ENCODE peak calls at places on chromosomes 12 and 14, in five cellular contexts. N is ovary, U is tibial nerve, V is A549, Q is K562. H is an unnamed sample.
A peak's percentile ranks its signal among the peaks of the same experiment; 100 is the strongest.

GRCh38 chr12:88247241-88247643 is 105.1 kb downstream of the TMTC3 start:
- DNase-seq in V (peak; percentile 10), N (no peak), U (no peak), Q (peak; percentile 5), H (no peak)

GRCh38 chr12:116765271-116765670 is 27.2 kb downstream of the RNFT2 start:
- DNase-seq in Q (no peak), V (no peak), U (no peak), N (no peak), H (no peak)

GRCh38 chr12:114045333-114045732 is 79.2 kb upstream of the RBM19 start:
- DNase-seq in Q (no peak), N (no peak), V (no peak), U (no peak), H (no peak)

GRCh38 chr12:82097877-82098276 is 260.3 kb downstream of the CCDC59 start:
- DNase-seq in N (no peak), Q (no peak), V (no peak), U (no peak), H (no peak)

GRCh38 chr14:90419200-90419599 is 22.4 kb downstream of the CALM1 start:
- DNase-seq in V (peak; percentile 35), Q (no peak), N (peak; percentile 88), U (peak; percentile 64), H (peak; percentile 60)

GRCh38 chr12:121811434-121812319 is 7.9 kb downstream of the SETD1B start:
- DNase-seq in U (peak; percentile 70), N (peak; percentile 87), Q (peak; percentile 85), V (peak; percentile 70), H (peak; percentile 77)

GRCh38 chr14:59394268-59394667 is 70.9 kb downstream of the GPR135 start:
- DNase-seq in N (no peak), U (no peak), V (no peak), Q (no peak), H (no peak)

GRCh38 chr12:49647827-49648721 is 24.7 kb downstream of the PRPF40B start:
- DNase-seq in Q (no peak), V (no peak), U (no peak), N (no peak), H (no peak)

GRCh38 chr12:132726386-132726785 is 15.7 kb downstream of the PGAM5 start:
- DNase-seq in V (no peak), U (no peak), Q (no peak), N (no peak), H (no peak)

GRCh38 chr12:58703911-58704310 is 216.4 kb downstream of the LRIG3 start:
- DNase-seq in U (no peak), Q (no peak), N (no peak), V (no peak), H (no peak)

GRCh38 chr12:91687052-91688017 is 458.3 kb downstream of the BTG1 start:
- DNase-seq in Q (no peak), U (no peak), V (no peak), N (no peak), H (no peak)

GRCh38 chr14:51750542-51750941 is 98.8 kb downstream of the FRMD6 start:
- DNase-seq in U (no peak), Q (no peak), V (no peak), N (no peak), H (no peak)

GRCh38 chr12:98847242-98847641 is 202.2 kb downstream of the APAF1 start:
- DNase-seq in Q (no peak), V (no peak), U (no peak), N (no peak), H (no peak)

GRCh38 chr12:89507015-89507824 is 17.4 kb downstream of the GALNT4 start:
- DNase-seq in V (peak; percentile 29), Q (no peak), U (no peak), N (no peak), H (peak; percentile 48)

GRCh38 chr12:20403230-20403629 is 34.9 kb downstream of the PDE3A start:
- DNase-seq in Q (no peak), V (no peak), N (no peak), U (no peak), H (no peak)
- TF ChIP-seq EP300 in Q (no peak), V (no peak), N (no peak), U (no peak), H (no peak)

GRCh38 chr14:101476931-101477553 is 84.3 kb upstream of the DIO3 start:
- DNase-seq in V (peak; percentile 88), N (no peak), Q (no peak), U (no peak), H (peak; percentile 73)

GRCh38 chr14:101476258-101476930 is 84.9 kb upstream of the DIO3 start:
- DNase-seq in Q (no peak), U (no peak), V (peak; percentile 62), N (no peak), H (peak; percentile 51)

GRCh38 chr14:101473795-101474562 is 87.3 kb upstream of the DIO3 start:
- DNase-seq in V (no peak), Q (no peak), U (no peak), N (no peak), H (no peak)

GRCh38 chr14:101474563-101475467 is 86.5 kb upstream of the DIO3 start:
- DNase-seq in U (no peak), N (peak; percentile 55), Q (no peak), V (no peak), H (no peak)

GRCh38 chr14:101475468-101476257 is 85.6 kb upstream of the DIO3 start:
- DNase-seq in V (peak; percentile 72), U (peak; percentile 57), N (peak; percentile 75), Q (no peak), H (no peak)
- H3K27ac ChIP-seq in V (peak overlapping the region; percentile 97), U (peak overlapping the region; percentile 72), N (peak overlapping the region; percentile 97), Q (no peak overlapping the region), H (no peak overlapping the region)

DNA sequence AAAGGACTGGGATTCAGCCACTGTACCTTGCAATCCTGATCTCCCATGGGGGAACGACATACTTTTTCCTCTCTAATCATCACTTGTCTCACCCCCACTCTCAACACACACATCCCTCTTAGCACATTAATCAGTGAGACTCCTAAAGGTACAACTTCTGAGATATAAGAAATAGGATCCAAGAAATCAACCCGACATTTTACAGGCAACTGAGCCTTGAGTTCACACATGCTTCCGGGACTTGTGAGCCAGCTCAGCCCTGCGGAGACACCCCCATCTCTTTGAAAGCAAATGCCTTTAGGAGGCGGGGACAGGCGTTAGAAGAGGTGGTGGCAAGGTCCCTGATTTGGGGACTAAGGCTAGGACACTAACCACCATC is 1.3 kb downstream of the MAP3K9 start:
- DNase-seq in Q (no peak), N (no peak), V (peak; percentile 68), U (no peak), H (peak; percentile 65)
- TF ChIP-seq POLR2A in Q (no peak), N (no peak), V (no peak), U (no peak), H (peak; percentile 10)

GRCh38 chr12:3333991-3334391 is 157.0 kb upstream of the PRMT8 start:
- DNase-seq in U (no peak), V (no peak), Q (no peak), N (no peak), H (no peak)
- TF ChIP-seq EP300 in U (no peak), V (no peak), Q (no peak), N (no peak), H (no peak)

GRCh38 chr14:22112004-22112403 is 438.4 kb upstream of the OR4E1 start:
- DNase-seq in V (no peak), N (no peak), U (no peak), Q (peak; percentile 9), H (no peak)
- H3K27ac ChIP-seq in V (no peak overlapping the region), N (no peak overlapping the region), U (no peak overlapping the region), Q (no peak overlapping the region), H (no peak overlapping the region)

GRCh38 chr14:23322568-23323517 is 1.6 kb downstream of the PABPN1 start:
- DNase-seq in U (no peak), Q (no peak), V (no peak), N (no peak), H (no peak)

GRCh38 chr14:23319746-23320583 is 1.3 kb upstream of the PABPN1 start:
- DNase-seq in Q (no peak), N (no peak), V (no peak), U (no peak), H (no peak)

GRCh38 chr14:23323838-23324454 is 2.7 kb downstream of the PABPN1 start:
- DNase-seq in U (no peak), N (no peak), Q (no peak), V (no peak), H (no peak)

GRCh38 chr14:23321572-23322547 is 603 bp downstream of the PABPN1 start:
- DNase-seq in U (peak; percentile 23), Q (peak; percentile 69), N (no peak), V (peak; percentile 41), H (peak; percentile 58)

DNA sequence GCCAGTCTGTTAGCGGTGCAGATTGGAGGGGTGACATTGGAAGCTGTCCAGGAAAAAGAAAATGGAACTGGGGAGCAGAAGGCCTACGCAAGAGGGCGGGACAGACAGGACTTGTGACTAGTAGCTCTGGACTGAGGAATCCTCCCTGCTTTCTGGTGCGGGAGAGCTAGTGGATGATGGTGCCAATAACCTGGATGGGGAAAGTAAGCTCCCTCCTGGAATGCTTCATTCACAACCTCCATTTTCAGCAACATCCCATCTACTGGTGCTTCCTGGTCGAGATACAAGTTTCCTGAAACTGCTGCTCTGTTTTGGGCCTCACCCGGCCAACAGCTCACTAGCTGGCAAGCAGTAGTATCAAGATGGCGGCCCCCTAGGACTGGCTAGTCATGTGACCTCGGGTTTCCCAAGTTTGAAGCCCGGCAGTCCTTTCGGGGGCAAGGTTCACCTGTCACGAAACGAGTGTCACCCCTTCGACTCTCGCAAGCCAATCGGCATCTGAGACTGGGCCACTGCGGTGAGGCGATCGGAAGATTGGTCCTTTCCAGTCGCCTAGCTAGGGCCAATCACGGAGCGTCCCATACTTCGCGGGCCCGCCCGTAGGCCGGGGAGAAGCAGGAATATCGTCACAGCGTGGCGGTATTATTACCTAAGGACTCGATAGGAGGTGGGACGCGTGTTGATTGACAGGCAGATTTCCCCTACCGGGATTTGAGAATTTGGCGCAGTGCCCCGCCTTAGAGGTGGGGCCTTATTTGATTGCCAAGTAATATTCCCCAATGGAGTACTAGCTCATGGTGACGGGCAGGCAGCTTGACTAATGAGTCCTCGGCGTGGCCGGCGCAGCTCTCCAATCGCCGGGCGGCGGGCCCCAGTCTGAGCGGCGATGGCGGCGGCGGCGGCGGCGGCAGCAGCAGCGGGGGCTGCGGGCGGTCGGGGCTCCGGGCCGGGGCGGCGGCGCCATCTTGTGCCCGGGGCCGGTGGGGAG is at the start of gene PABPN1:
- DNase-seq in Q (peak; percentile 97), V (peak; percentile 98), N (peak; percentile 99), U (peak; percentile 99), H (peak; percentile 100)
- TF ChIP-seq POLR2A in Q (peak; percentile 88), V (no peak), N (peak; percentile 70), U (peak; percentile 60), H (peak; percentile 55)

GRCh38 chr14:100429537-100429936 is 106.4 kb downstream of the SLC25A47 start:
- DNase-seq in V (no peak), U (no peak), N (no peak), Q (no peak), H (no peak)

GRCh38 chr14:100430571-100430970 is 107.4 kb downstream of the SLC25A47 start:
- DNase-seq in U (no peak), V (no peak), N (no peak), Q (no peak), H (no peak)

GRCh38 chr14:100427166-100427565 is 104.0 kb downstream of the SLC25A47 start:
- DNase-seq in N (no peak), V (no peak), Q (no peak), U (no peak), H (no peak)

GRCh38 chr14:100426331-100426730 is 103.2 kb downstream of the SLC25A47 start:
- DNase-seq in V (no peak), Q (no peak), U (no peak), N (no peak), H (no peak)

DNA sequence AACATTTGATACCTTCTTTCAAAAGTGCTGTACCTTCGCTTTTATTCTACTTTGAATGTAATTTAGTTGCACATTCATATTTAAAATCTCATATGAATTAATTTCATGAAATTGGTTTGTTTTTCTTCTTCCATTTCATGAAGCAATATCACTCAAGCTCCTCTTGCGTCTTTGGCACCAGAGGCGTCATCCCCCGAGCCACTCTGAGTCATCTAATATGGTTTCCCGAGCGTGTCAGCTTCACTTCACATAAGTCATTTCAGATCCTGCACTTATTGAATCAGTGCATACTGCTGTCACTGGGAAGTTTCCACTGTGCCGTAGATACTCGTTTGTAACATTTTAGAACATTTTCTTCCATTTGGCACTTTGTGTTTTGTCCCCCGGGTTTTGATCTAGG is 105.6 kb downstream of the SLC25A47 start:
- DNase-seq in V (no peak), N (no peak), Q (no peak), U (no peak), H (no peak)
- TF ChIP-seq EP300 in V (no peak), N (no peak), Q (no peak), U (no peak), H (no peak)